ENCODE peak calls at places on chromosomes 5 and 9, in eight cellular contexts. A, O, S, U, K, H, M and P are unnamed samples.

GRCh38 chr9:134561427-134562145 is 80.0 kb upstream of the COL5A1 start:
- DNase-seq in A (no peak), O (no peak), S (no peak), U (no peak), K (no peak), H (no peak), M (peak), P (no peak)

GRCh38 chr5:73968729-73969128 is 342.7 kb downstream of the ARHGEF28 start:
- DNase-seq in A (no peak), O (peak), S (no peak), U (no peak), K (no peak), H (no peak), M (no peak), P (no peak)

GRCh38 chr9:95067888-95068287 is 249.6 kb downstream of the FANCC start:
- DNase-seq in A (no peak), O (no peak), S (no peak), U (no peak), K (no peak), H (no peak), M (no peak), P (no peak)

GRCh38 chr9:20472646-20473045 is 149.7 kb downstream of the MLLT3 start:
- DNase-seq in A (no peak), O (no peak), S (no peak), U (no peak), K (no peak), H (no peak), M (no peak), P (no peak)

GRCh38 chr5:76408104-76408644 is 5.1 kb downstream of the IQGAP2 start:
- DNase-seq in A (no peak), O (no peak), S (no peak), U (no peak), K (no peak), H (no peak), M (no peak), P (no peak)

GRCh38 chr9:130183133-130183762 is 11.0 kb downstream of the NCS1 start:
- DNase-seq in A (no peak), O (peak), S (no peak), U (peak), K (peak), H (no peak), M (no peak), P (no peak)

GRCh38 chr5:6581559-6582426 is 51.1 kb downstream of the NSUN2 start:
- DNase-seq in A (no peak), O (no peak), S (no peak), U (no peak), K (no peak), H (no peak), M (no peak), P (no peak)

GRCh38 chr5:173693670-173694069 is 77.2 kb upstream of the BOD1 start:
- DNase-seq in A (no peak), O (no peak), S (no peak), U (no peak), K (no peak), H (no peak), M (no peak), P (no peak)

GRCh38 chr5:139494832-139495231 is 12.3 kb upstream of the STING1 start:
- DNase-seq in A (no peak), O (peak), S (no peak), U (no peak), K (no peak), H (no peak), M (no peak), P (no peak)

GRCh38 chr5:123086376-123087055 is 2.5 kb upstream of the PRDM6 start:
- DNase-seq in A (no peak), O (no peak), S (no peak), U (no peak), K (no peak), H (no peak), M (no peak), P (peak)

GRCh38 chr5:155211764-155212163 is 198.2 kb downstream of the KIF4B start:
- DNase-seq in A (no peak), O (no peak), S (no peak), U (no peak), K (no peak), H (no peak), M (no peak), P (no peak)

GRCh38 chr5:178757410-178757809 is 27.0 kb upstream of the ZNF354A start:
- DNase-seq in A (no peak), O (no peak), S (no peak), U (no peak), K (no peak), H (no peak), M (no peak), P (no peak)

GRCh38 chr5:80867233-80867632 is 92.9 kb upstream of the RASGRF2 start:
- DNase-seq in A (no peak), O (peak), S (peak), U (no peak), K (no peak), H (no peak), M (no peak), P (no peak)

GRCh38 chr9:89746385-89747116 is 141.7 kb downstream of the GADD45G start:
- DNase-seq in A (no peak), O (no peak), S (no peak), U (no peak), K (no peak), H (no peak), M (no peak), P (no peak)

GRCh38 chr5:119596046-119596445 is 33.3 kb upstream of the FAM170A start:
- DNase-seq in A (no peak), O (no peak), S (no peak), U (no peak), K (no peak), H (no peak), M (no peak), P (no peak)

GRCh38 chr5:177476531-177477233 is 3.2 kb upstream of the DBN1 start:
- DNase-seq in A (no peak), O (no peak), S (no peak), U (no peak), K (no peak), H (no peak), M (no peak), P (no peak)

GRCh38 chr5:173318881-173319609 is 9.2 kb downstream of the STC2 start:
- DNase-seq in A (no peak), O (no peak), S (no peak), U (no peak), K (no peak), H (no peak), M (no peak), P (no peak)

GRCh38 chr9:70013598-70014196 is 30.0 kb upstream of the MAMDC2 start:
- DNase-seq in A (no peak), O (peak), S (no peak), U (no peak), K (no peak), H (no peak), M (no peak), P (no peak)

GRCh38 chr5:177429248-177430045 is 3.0 kb downstream of the GRK6 start:
- DNase-seq in A (peak), O (no peak), S (peak), U (no peak), K (no peak), H (no peak), M (no peak), P (no peak)

GRCh38 chr5:113846941-113847340 is 333.4 kb downstream of the YTHDC2 start:
- DNase-seq in A (no peak), O (no peak), S (no peak), U (no peak), K (no peak), H (no peak), M (no peak), P (no peak)

GRCh38 chr5:117138523-117138922 is 563.9 kb upstream of the SEMA6A start:
- DNase-seq in A (no peak), O (no peak), S (no peak), U (no peak), K (no peak), H (no peak), M (no peak), P (no peak)

GRCh38 chr9:7164440-7165349 is 406.9 kb downstream of the KDM4C start:
- DNase-seq in A (no peak), O (no peak), S (no peak), U (no peak), K (no peak), H (no peak), M (no peak), P (no peak)

GRCh38 chr5:54738118-54738972 is 220.8 kb downstream of the SNX18 start:
- DNase-seq in A (no peak), O (peak), S (no peak), U (no peak), K (no peak), H (no peak), M (no peak), P (no peak)

GRCh38 chr5:32410630-32411029 is 33.9 kb downstream of the ZFR start:
- DNase-seq in A (no peak), O (no peak), S (no peak), U (no peak), K (no peak), H (no peak), M (no peak), P (no peak)

GRCh38 chr5:129031886-129032683 is 62.5 kb upstream of the ISOC1 start:
- DNase-seq in A (no peak), O (no peak), S (no peak), U (no peak), K (no peak), H (no peak), M (no peak), P (no peak)

GRCh38 chr5:34452170-34452828 is 203.8 kb upstream of the RAI14 start:
- DNase-seq in A (no peak), O (peak), S (peak), U (no peak), K (no peak), H (no peak), M (no peak), P (no peak)

GRCh38 chr9:110183208-110184145 is 24.5 kb downstream of the C9orf152 start:
- DNase-seq in A (peak), O (peak), S (peak), U (peak), K (peak), H (peak), M (peak), P (peak)

GRCh38 chr9:3434594-3434993 is 91.2 kb downstream of the RFX3 start:
- DNase-seq in A (no peak), O (no peak), S (no peak), U (no peak), K (no peak), H (no peak), M (no peak), P (no peak)

GRCh38 chr9:104494808-104495207 is 9.3 kb upstream of the OR13F1 start:
- DNase-seq in A (no peak), O (no peak), S (no peak), U (no peak), K (peak), H (no peak), M (no peak), P (no peak)

GRCh38 chr5:61139094-61139873 is 23.0 kb downstream of the SMIM15 start:
- DNase-seq in A (no peak), O (peak), S (no peak), U (no peak), K (no peak), H (no peak), M (no peak), P (peak)